ENCODE peak calls at places on chromosomes 5 and 9, in four cellular contexts. O, N, U and P are unnamed samples.

GRCh38 chr5:112240011-112240410 is 179.1 kb downstream of the EPB41L4A start:
- DNase-seq in O (no peak), N (no peak), U (no peak), P (no peak)

GRCh38 chr5:174533771-174534221 is 190.6 kb upstream of the MSX2 start:
- DNase-seq in O (no peak), N (no peak), U (no peak), P (no peak)

GRCh38 chr9:18905033-18905882 is 127.8 kb downstream of the SAXO1 start:
- DNase-seq in N (no peak), U (no peak), O (no peak), P (no peak)

GRCh38 chr5:173736923-173737412 is 120.5 kb upstream of the BOD1 start:
- DNase-seq in O (no peak), N (no peak), U (no peak), P (no peak)

GRCh38 chr9:120608421-120608820 is 28.5 kb upstream of the CDK5RAP2 start:
- DNase-seq in O (no peak), N (no peak), U (no peak), P (no peak)

GRCh38 chr9:130693426-130694191 is at the start of gene EXOSC2:
- DNase-seq in U (peak; percentile 94), N (peak; percentile 98), O (peak; percentile 98), P (peak; percentile 97)

GRCh38 chr9:115633099-115633498 is 515.1 kb upstream of the TNC start:
- DNase-seq in O (no peak), U (no peak), N (peak; percentile 31), P (no peak)

GRCh38 chr5:5278201-5278814 is 138.2 kb downstream of the ADAMTS16 start:
- DNase-seq in O (no peak), U (no peak), N (no peak), P (no peak)

GRCh38 chr5:150402226-150402773 is 10.4 kb downstream of the CD74 start:
- DNase-seq in N (no peak), O (peak; percentile 12), U (no peak), P (no peak)

GRCh38 chr5:34057569-34057968 is 14.6 kb upstream of the C1QTNF3 start:
- DNase-seq in N (no peak), O (no peak), U (no peak), P (no peak)

GRCh38 chr5:94181940-94182339 is 436.5 kb downstream of the KIAA0825 start:
- DNase-seq in N (no peak), U (no peak), O (no peak), P (no peak)

GRCh38 chr9:133680250-133680975 is 44.2 kb downstream of the DBH start:
- DNase-seq in U (no peak), N (no peak), O (peak; percentile 4), P (no peak)

GRCh38 chr9:88818495-88819201 is 172.6 kb upstream of the S1PR3 start:
- DNase-seq in U (no peak), N (peak; percentile 27), O (no peak), P (no peak)

GRCh38 chr9:133563286-133564213 is 29.0 kb downstream of the ADAMTSL2 start:
- DNase-seq in O (peak; percentile 80), U (no peak), N (no peak), P (no peak)

GRCh38 chr5:5522336-5522735 is 99.9 kb downstream of the ICE1 start:
- DNase-seq in U (no peak), O (no peak), N (no peak), P (no peak)

GRCh38 chr5:1014781-1015221 is 6.2 kb downstream of the NKD2 start:
- DNase-seq in U (no peak), N (no peak), O (peak; percentile 33), P (no peak)

GRCh38 chr9:86246752-86247161 is 12.7 kb downstream of the C9orf153 start:
- DNase-seq in N (no peak), O (peak; percentile 43), U (no peak), P (no peak)

GRCh38 chr5:16568875-16569580 is 47.8 kb downstream of the RETREG1 start:
- DNase-seq in O (peak; percentile 35), U (no peak), N (peak; percentile 80), P (no peak)

GRCh38 chr9:4933177-4933576 is 51.9 kb upstream of the JAK2 start:
- DNase-seq in O (no peak), U (no peak), N (no peak), P (no peak)

GRCh38 chr5:145629047-145629446 is 206.1 kb downstream of the PRELID2 start:
- DNase-seq in N (no peak), O (no peak), U (no peak), P (no peak)

GRCh38 chr5:82494942-82495341 is 216.8 kb upstream of the RPS23 start:
- DNase-seq in U (no peak), O (no peak), N (no peak), P (no peak)

GRCh38 chr9:131720330-131720729 is 19.5 kb downstream of the RAPGEF1 start:
- DNase-seq in O (no peak), N (no peak), U (no peak), P (no peak)

GRCh38 chr5:74538206-74538661 is 102.3 kb downstream of the ENC1 start:
- DNase-seq in O (peak; percentile 77), U (peak; percentile 17), N (peak; percentile 38), P (no peak)

GRCh38 chr9:74643303-74643933 is 146.3 kb downstream of the RORB start:
- DNase-seq in U (no peak), O (no peak), N (no peak), P (no peak)

GRCh38 chr5:32859211-32859641 is 148.1 kb downstream of the NPR3 start:
- DNase-seq in O (no peak), N (no peak), U (no peak), P (no peak)

GRCh38 chr5:3780278-3780677 is 184.6 kb downstream of the IRX1 start:
- DNase-seq in O (no peak), N (no peak), U (no peak), P (no peak)

GRCh38 chr9:19161257-19162025 is 34.1 kb upstream of the PLIN2 start:
- DNase-seq in U (no peak), N (peak; percentile 61), O (no peak), P (peak; percentile 13)

GRCh38 chr5:180832638-180833068 is 28.4 kb downstream of the ZFP62 start:
- DNase-seq in O (no peak), U (no peak), N (no peak), P (no peak)

GRCh38 chr5:167378894-167379723 is 912.3 kb upstream of the WWC1 start:
- DNase-seq in N (no peak), O (no peak), U (no peak), P (no peak)